ENCODE peak calls at places on chromosomes 2 and 18, in seven cellular contexts. One of them, this sample, is unnamed.

GRCh38 chr2:128416366-128416765 is 97.7 kb upstream of the HS6ST1 start:
- DNase-seq in lung: peak
- DNase-seq in neural progenitor cell: no peak
- DNase-seq in ovary: no peak
- DNase-seq in RWPE1: no peak
- DNase-seq in endothelial cell: no peak
- DNase-seq in PC-3: no peak
- DNase-seq in this sample: no peak

GRCh38 chr2:190382851-190383250 is 25.3 kb upstream of the MFSD6 start:
- DNase-seq in lung: no peak
- DNase-seq in neural progenitor cell: peak
- DNase-seq in ovary: no peak
- DNase-seq in RWPE1: peak
- DNase-seq in endothelial cell: no peak
- DNase-seq in PC-3: peak
- DNase-seq in this sample: no peak

GRCh38 chr2:241818229-241818942 is 9.4 kb downstream of the NEU4 start:
- DNase-seq in lung: no peak
- DNase-seq in neural progenitor cell: no peak
- DNase-seq in ovary: no peak
- DNase-seq in RWPE1: no peak
- DNase-seq in endothelial cell: no peak
- DNase-seq in PC-3: no peak
- DNase-seq in this sample: no peak

GRCh38 chr2:50596521-50596920 is 435.4 kb downstream of the NRXN1 start:
- DNase-seq in lung: no peak
- DNase-seq in neural progenitor cell: no peak
- DNase-seq in ovary: no peak
- DNase-seq in RWPE1: no peak
- DNase-seq in endothelial cell: no peak
- DNase-seq in PC-3: no peak
- DNase-seq in this sample: no peak

GRCh38 chr2:23632386-23632785 is 247.4 kb downstream of the KLHL29 start:
- DNase-seq in lung: no peak
- DNase-seq in neural progenitor cell: no peak
- DNase-seq in ovary: no peak
- DNase-seq in RWPE1: no peak
- DNase-seq in endothelial cell: no peak
- DNase-seq in PC-3: no peak
- DNase-seq in this sample: no peak

GRCh38 chr2:169732583-169733358 is 861 bp upstream of the KLHL23 start:
- DNase-seq in lung: no peak
- DNase-seq in neural progenitor cell: no peak
- DNase-seq in ovary: no peak
- DNase-seq in RWPE1: no peak
- DNase-seq in endothelial cell: no peak
- DNase-seq in PC-3: no peak
- DNase-seq in this sample: no peak

GRCh38 chr2:218833023-218833609 is 1.5 kb upstream of the PRKAG3 start:
- DNase-seq in lung: no peak
- DNase-seq in neural progenitor cell: no peak
- DNase-seq in ovary: no peak
- DNase-seq in RWPE1: no peak
- DNase-seq in endothelial cell: no peak
- DNase-seq in PC-3: no peak
- DNase-seq in this sample: no peak

GRCh38 chr2:233571462-233571861 is 4.9 kb upstream of the USP40 start:
- DNase-seq in lung: no peak
- DNase-seq in neural progenitor cell: no peak
- DNase-seq in ovary: no peak
- DNase-seq in RWPE1: no peak
- DNase-seq in endothelial cell: no peak
- DNase-seq in PC-3: no peak
- DNase-seq in this sample: no peak

GRCh38 chr18:45588831-45589558 is 26.3 kb upstream of the SLC14A2 start:
- DNase-seq in lung: no peak
- DNase-seq in neural progenitor cell: no peak
- DNase-seq in ovary: no peak
- DNase-seq in RWPE1: peak
- DNase-seq in endothelial cell: no peak
- DNase-seq in PC-3: no peak
- DNase-seq in this sample: no peak

GRCh38 chr18:10405014-10405493 is 49.4 kb upstream of the APCDD1 start:
- DNase-seq in lung: peak
- DNase-seq in neural progenitor cell: no peak
- DNase-seq in ovary: no peak
- DNase-seq in RWPE1: no peak
- DNase-seq in endothelial cell: no peak
- DNase-seq in PC-3: no peak
- DNase-seq in this sample: no peak

GRCh38 chr2:169828141-169828811 is 1.0 kb downstream of the UBR3 start:
- DNase-seq in lung: peak
- DNase-seq in neural progenitor cell: peak
- DNase-seq in ovary: no peak
- DNase-seq in RWPE1: peak
- DNase-seq in endothelial cell: peak
- DNase-seq in PC-3: peak
- DNase-seq in this sample: peak

GRCh38 chr18:7619676-7620075 is 52.6 kb downstream of the PTPRM start:
- DNase-seq in lung: no peak
- DNase-seq in neural progenitor cell: no peak
- DNase-seq in ovary: no peak
- DNase-seq in RWPE1: no peak
- DNase-seq in endothelial cell: no peak
- DNase-seq in PC-3: no peak
- DNase-seq in this sample: no peak

GRCh38 chr2:106982350-106982749 is 96.4 kb upstream of the ST6GAL2 start:
- DNase-seq in lung: no peak
- DNase-seq in neural progenitor cell: no peak
- DNase-seq in ovary: no peak
- DNase-seq in RWPE1: no peak
- DNase-seq in endothelial cell: no peak
- DNase-seq in PC-3: peak
- DNase-seq in this sample: no peak

GRCh38 chr2:84288335-84288734 is 170.7 kb downstream of the SUCLG1 start:
- DNase-seq in lung: no peak
- DNase-seq in neural progenitor cell: peak
- DNase-seq in ovary: no peak
- DNase-seq in RWPE1: no peak
- DNase-seq in endothelial cell: no peak
- DNase-seq in PC-3: no peak
- DNase-seq in this sample: no peak

GRCh38 chr2:233673896-233674295 is 2.2 kb downstream of the UGT1A9 start:
- DNase-seq in lung: no peak
- DNase-seq in neural progenitor cell: no peak
- DNase-seq in ovary: no peak
- DNase-seq in RWPE1: no peak
- DNase-seq in endothelial cell: no peak
- DNase-seq in PC-3: no peak
- DNase-seq in this sample: no peak

DNA sequence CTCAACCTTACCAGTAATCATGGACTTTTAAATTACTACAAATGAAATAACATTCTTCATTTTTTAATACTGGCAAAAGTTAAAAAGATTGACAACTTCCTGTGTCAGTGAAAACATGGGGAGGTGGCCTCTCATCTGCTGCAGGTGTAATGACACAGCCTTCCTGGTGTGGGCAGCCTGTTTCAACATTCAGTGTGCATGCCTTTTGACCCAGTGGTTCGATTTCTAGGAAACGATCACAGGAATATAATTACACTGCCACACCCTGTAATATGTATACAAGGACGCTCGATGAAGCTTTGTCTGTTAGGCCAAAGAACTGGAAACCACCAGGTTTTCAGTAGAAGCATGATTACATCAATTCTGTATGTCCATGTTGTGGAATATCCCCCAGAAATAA is 68.7 kb downstream of the MTHFD2 start:
- DNase-seq in lung: peak
- DNase-seq in neural progenitor cell: peak
- DNase-seq in ovary: no peak
- DNase-seq in RWPE1: peak
- DNase-seq in endothelial cell: no peak
- DNase-seq in PC-3: peak
- DNase-seq in this sample: no peak
- TF ChIP-seq CTCF in lung: peak
- TF ChIP-seq CTCF in neural progenitor cell: peak
- TF ChIP-seq CTCF in ovary: no peak
- TF ChIP-seq CTCF in RWPE1: peak
- TF ChIP-seq CTCF in endothelial cell: no peak
- TF ChIP-seq CTCF in PC-3: peak
- TF ChIP-seq CTCF in this sample: peak

DNA sequence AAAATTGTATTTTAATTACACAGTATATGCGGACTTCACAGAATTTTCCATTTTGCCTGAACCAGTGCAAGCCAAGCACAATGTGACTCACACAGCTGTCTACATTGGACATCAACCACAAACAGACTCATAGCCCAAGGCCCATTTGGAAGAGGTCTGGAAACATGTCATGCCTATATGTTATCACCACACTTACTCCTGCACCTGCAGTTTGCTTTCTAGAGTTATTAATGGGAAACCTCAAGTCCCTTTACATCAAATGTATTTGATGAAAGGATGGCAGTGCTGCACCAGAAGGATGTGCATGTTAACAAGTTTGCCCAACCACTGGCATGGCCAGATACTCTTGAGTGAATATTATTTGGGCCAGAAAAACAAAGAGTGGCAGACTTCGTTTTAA is 548.9 kb upstream of the CDH2 start:
- DNase-seq in lung: no peak
- DNase-seq in neural progenitor cell: no peak
- DNase-seq in ovary: no peak
- DNase-seq in RWPE1: no peak
- DNase-seq in endothelial cell: no peak
- DNase-seq in PC-3: peak
- DNase-seq in this sample: no peak
- TF ChIP-seq CTCF in lung: no peak
- TF ChIP-seq CTCF in neural progenitor cell: no peak
- TF ChIP-seq CTCF in ovary: no peak
- TF ChIP-seq CTCF in RWPE1: no peak
- TF ChIP-seq CTCF in endothelial cell: no peak
- TF ChIP-seq CTCF in PC-3: no peak
- TF ChIP-seq CTCF in this sample: no peak

DNA sequence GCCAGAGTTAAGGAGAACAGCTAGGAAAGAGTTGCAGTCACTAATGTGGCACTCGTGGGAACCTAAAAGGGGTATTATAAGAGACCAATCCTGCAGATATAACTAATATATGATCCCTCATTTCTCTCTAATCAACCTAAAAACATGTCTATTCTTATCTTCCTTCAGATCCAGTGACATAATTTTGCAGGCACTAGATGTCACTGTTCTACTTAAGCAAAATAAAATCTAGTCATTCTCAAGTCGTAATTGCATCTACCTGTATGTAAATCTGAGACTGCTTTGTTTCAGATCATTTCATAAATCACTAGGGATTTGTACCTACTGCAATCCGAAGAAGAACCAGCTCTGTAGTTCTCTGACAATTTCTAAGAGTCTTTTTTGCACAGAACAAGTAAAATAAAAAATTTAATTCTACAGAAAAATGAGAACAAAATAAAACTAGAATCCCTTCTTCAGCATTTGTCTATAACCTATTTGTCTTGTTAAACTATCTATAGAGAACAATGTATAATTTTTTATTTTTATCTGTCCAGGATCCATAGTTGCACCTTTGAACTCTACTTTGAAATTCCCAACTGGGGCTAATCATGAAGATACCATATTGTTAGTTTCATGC is 56.5 kb upstream of the ERBB4 start:
- DNase-seq in lung: no peak
- DNase-seq in neural progenitor cell: no peak
- DNase-seq in ovary: no peak
- DNase-seq in RWPE1: peak
- DNase-seq in endothelial cell: no peak
- DNase-seq in PC-3: peak
- DNase-seq in this sample: no peak
- TF ChIP-seq CTCF in lung: no peak
- TF ChIP-seq CTCF in neural progenitor cell: peak
- TF ChIP-seq CTCF in ovary: no peak
- TF ChIP-seq CTCF in RWPE1: peak
- TF ChIP-seq CTCF in endothelial cell: no peak
- TF ChIP-seq CTCF in PC-3: peak
- TF ChIP-seq CTCF in this sample: peak

GRCh38 chr2:36459725-36460137 is 104.2 kb downstream of the CRIM1 start:
- DNase-seq in lung: peak
- DNase-seq in neural progenitor cell: peak
- DNase-seq in ovary: no peak
- DNase-seq in RWPE1: peak
- DNase-seq in endothelial cell: peak
- DNase-seq in PC-3: peak
- DNase-seq in this sample: no peak
- TF ChIP-seq CTCF in lung: no peak
- TF ChIP-seq CTCF in neural progenitor cell: peak
- TF ChIP-seq CTCF in ovary: no peak
- TF ChIP-seq CTCF in RWPE1: peak
- TF ChIP-seq CTCF in endothelial cell: no peak
- TF ChIP-seq CTCF in PC-3: peak
- TF ChIP-seq CTCF in this sample: peak